ENCODE peak calls at places on chromosome 6, in four cellular contexts. Y is RPMI7951, E is SK-N-DZ, W is heart left ventricle. F is an unnamed sample.

GRCh38 chr6:143514996-143515760 is 3.7 kb upstream of the FUCA2 start:
- DNase-seq in Y (peak), E (no peak), W (peak), F (no peak)

GRCh38 chr6:101146389-101146788 is 247.1 kb upstream of the GRIK2 start:
- DNase-seq in Y (peak), E (no peak), W (no peak), F (no peak)

GRCh38 chr6:159941286-159942113 is 27.4 kb upstream of the IGF2R start:
- DNase-seq in Y (peak), E (peak), W (no peak), F (peak)

GRCh38 chr6:122845916-122846632 is 57.0 kb downstream of the SMPDL3A start:
- DNase-seq in Y (peak), E (no peak), W (no peak), F (no peak)

GRCh38 chr6:26416288-26416687 is 14.2 kb downstream of the BTN3A1 start:
- DNase-seq in Y (no peak), E (no peak), W (no peak), F (no peak)

GRCh38 chr6:29816030-29816429 is 11.6 kb upstream of the HLA-G start:
- DNase-seq in Y (peak), E (no peak), W (no peak), F (no peak)

GRCh38 chr6:114862809-114863208 is 520.0 kb upstream of the HS3ST5 start:
- DNase-seq in Y (peak), E (no peak), W (no peak), F (no peak)

GRCh38 chr6:43489277-43490072 is 12.1 kb downstream of the TJAP1 start:
- DNase-seq in Y (peak), E (no peak), W (no peak), F (peak)